ENCODE peak calls at places on chromosomes 7 and 10, in ten cellular contexts. H is CD8-positive, alpha-beta T cell; I is posterior cingulate gyrus; B is skeletal muscle cell; Y is EH; T is NCI-H82; V is mucosa of descending colon; M is NCI-H460; S is hepatic stellate cell; D is HT1080. W is an unnamed sample.

GRCh38 chr7:30135551-30136271 is 925 bp downstream of the MTURN start:
- DNase-seq in H (peak), I (peak), B (peak), Y (peak), T (peak), V (peak), M (peak), S (peak), D (peak), W (no peak)

GRCh38 chr7:641269-641671 is 85.2 kb upstream of the DNAAF5 start:
- DNase-seq in H (no peak), I (no peak), B (no peak), Y (no peak), T (peak), V (no peak), M (no peak), S (no peak), D (peak), W (no peak)

GRCh38 chr7:127872122-127872521 is 159.1 kb downstream of the LRRC4 start:
- DNase-seq in H (no peak), I (no peak), B (no peak), Y (peak), T (no peak), V (no peak), M (no peak), S (no peak), D (no peak), W (no peak)

GRCh38 chr10:106355450-106355849 is 809.1 kb downstream of the SORCS1 start:
- DNase-seq in H (no peak), I (no peak), B (no peak), Y (peak), T (peak), V (no peak), M (peak), S (no peak), D (no peak), W (no peak)

GRCh38 chr10:84540022-84540616 is 211.7 kb downstream of the CCSER2 start:
- DNase-seq in H (no peak), I (no peak), B (peak), Y (peak), T (no peak), V (no peak), M (no peak), S (peak), D (peak), W (no peak)

GRCh38 chr10:52409928-52410327 is 95.8 kb downstream of the DKK1 start:
- DNase-seq in H (no peak), I (no peak), B (no peak), Y (peak), T (no peak), V (no peak), M (no peak), S (no peak), D (no peak), W (no peak)

GRCh38 chr7:30225863-30226361 is 58.5 kb upstream of the ZNRF2 start:
- DNase-seq in H (no peak), I (peak), B (peak), Y (peak), T (no peak), V (peak), M (no peak), S (no peak), D (peak), W (no peak)

GRCh38 chr7:77631820-77632219 is 64.4 kb upstream of the RSBN1L start:
- DNase-seq in H (no peak), I (no peak), B (no peak), Y (no peak), T (no peak), V (no peak), M (no peak), S (no peak), D (no peak), W (no peak)

GRCh38 chr7:25813381-25813780 is 338.6 kb upstream of the NFE2L3 start:
- DNase-seq in H (no peak), I (no peak), B (no peak), Y (no peak), T (no peak), V (no peak), M (no peak), S (no peak), D (no peak), W (no peak)